ENCODE peak calls at places on chromosome 20, in eight cellular contexts. R, C, B, X, L, A, Q and V are unnamed samples.

GRCh38 chr20:17479041-17479657 is 52.0 kb downstream of the BFSP1 start:
- DNase-seq in R (no peak), A (no peak), X (no peak), C (no peak), Q (no peak), B (no peak), L (no peak), V (no peak)

GRCh38 chr20:52446421-52447231 is 255.0 kb upstream of the ZFP64 start:
- DNase-seq in C (no peak), Q (no peak), A (no peak), L (no peak), R (no peak), X (no peak), B (no peak), V (no peak)

GRCh38 chr20:57661201-57662027 is 41.2 kb upstream of the ZBP1 start:
- DNase-seq in C (peak; percentile 14), Q (peak; percentile 29), R (no peak), B (no peak), X (no peak), L (no peak), A (no peak), V (no peak)

GRCh38 chr20:16785221-16785620 is 37.1 kb downstream of the OTOR start:
- DNase-seq in L (no peak), R (no peak), Q (no peak), B (no peak), A (no peak), X (no peak), C (no peak), V (no peak)

GRCh38 chr20:24364464-24364863 is 105.0 kb upstream of the SYNDIG1 start:
- DNase-seq in L (no peak), Q (no peak), R (no peak), X (no peak), C (no peak), B (no peak), A (no peak), V (no peak)

GRCh38 chr20:3209946-3210317 is 634 bp downstream of the ITPA start:
- DNase-seq in B (no peak), Q (no peak), C (no peak), L (no peak), X (no peak), A (no peak), R (no peak), V (peak; percentile 7)

GRCh38 chr20:26209171-26209941 is 512.7 kb upstream of the ZNF337 start:
- DNase-seq in C (peak; percentile 38), A (peak; percentile 16), Q (peak; percentile 32), L (no peak), X (no peak), R (no peak), B (no peak), V (peak; percentile 9)

GRCh38 chr20:48930035-48930434 is 8.5 kb downstream of the ARFGEF2 start:
- DNase-seq in X (no peak), C (no peak), B (no peak), A (no peak), Q (no peak), R (no peak), L (no peak), V (no peak)

GRCh38 chr20:49620364-49621240 is 52.7 kb upstream of the PTGIS start:
- DNase-seq in L (no peak), B (no peak), C (no peak), X (no peak), A (no peak), Q (no peak), R (no peak), V (no peak)

GRCh38 chr20:35953411-35954199 is 697 bp downstream of the SCAND1 start:
- DNase-seq in C (peak; percentile 41), R (peak; percentile 45), L (peak; percentile 27), Q (peak; percentile 61), X (peak; percentile 11), A (peak; percentile 32), B (peak; percentile 24), V (no peak)

GRCh38 chr20:35698298-35699126 is 640 bp downstream of the NFS1 start:
- DNase-seq in C (no peak), L (no peak), X (no peak), R (no peak), Q (peak; percentile 34), A (no peak), B (peak; percentile 36), V (no peak)

GRCh38 chr20:63686492-63687321 is 9.7 kb upstream of the TNFRSF6B start:
- DNase-seq in B (peak; percentile 69), X (peak; percentile 57), Q (peak; percentile 86), L (no peak), A (no peak), R (no peak), C (no peak), V (no peak)

GRCh38 chr20:48574383-48574782 is 253.4 kb downstream of the PREX1 start:
- DNase-seq in A (no peak), C (no peak), R (peak; percentile 32), B (no peak), L (no peak), X (no peak), Q (no peak), V (peak; percentile 11)

GRCh38 chr20:62861732-62862336 is at the start of gene TCFL5:
- DNase-seq in B (peak; percentile 94), Q (peak; percentile 92), L (peak; percentile 92), C (peak; percentile 93), X (peak; percentile 87), A (peak; percentile 95), R (peak; percentile 96), V (peak; percentile 76)

GRCh38 chr20:25020345-25020744 is 27.8 kb upstream of the APMAP start:
- DNase-seq in X (no peak), R (no peak), Q (peak; percentile 5), L (no peak), A (no peak), B (no peak), C (no peak), V (no peak)